ENCODE peak calls at places on chromosomes 12 and 14, in five cellular contexts. M is neural progenitor cell, K is GM23338, B is K562, L is fibroblast of lung. T is an unnamed sample.
A peak's percentile ranks its signal among the peaks of the same experiment; 100 is the strongest.

GRCh38 chr14:99899578-99900178 is 106.5 kb downstream of the EML1 start:
- DNase-seq in B (no peak), K (peak; percentile 65), L (peak; percentile 13), M (no peak), T (peak; percentile 49)

GRCh38 chr12:103780093-103780440 is 61.0 kb downstream of the NT5DC3 start:
- DNase-seq in M (no peak), B (no peak), L (peak; percentile 51), K (no peak), T (no peak)

GRCh38 chr12:6067152-6067916 is 57.1 kb downstream of the VWF start:
- DNase-seq in K (peak; percentile 79), L (no peak), B (peak; percentile 20), M (peak; percentile 72), T (peak; percentile 18)

GRCh38 chr12:29288031-29288430 is 92.9 kb downstream of the ERGIC2 start:
- DNase-seq in B (no peak), K (no peak), M (no peak), L (peak; percentile 60), T (no peak)

GRCh38 chr12:27025116-27025515 is 2.8 kb downstream of the MED21 start:
- DNase-seq in M (no peak), K (no peak), L (no peak), B (no peak), T (no peak)

GRCh38 chr12:120466560-120467315 is 2.8 kb downstream of the SRSF9 start:
- DNase-seq in B (no peak), M (peak; percentile 57), L (peak; percentile 23), K (peak; percentile 77), T (peak; percentile 68)

GRCh38 chr12:3419538-3419937 is 71.5 kb upstream of the PRMT8 start:
- DNase-seq in L (no peak), M (peak; percentile 63), B (no peak), K (no peak), T (no peak)

GRCh38 chr12:6333566-6333965 is 8.3 kb downstream of the TNFRSF1A start:
- DNase-seq in M (no peak), L (peak; percentile 96), K (no peak), B (no peak), T (no peak)

GRCh38 chr12:88750867-88751543 is 170.7 kb upstream of the KITLG start:
- DNase-seq in K (no peak), B (no peak), M (no peak), L (no peak), T (no peak)

GRCh38 chr12:76152161-76152807 is 67.8 kb upstream of the NAP1L1 start:
- DNase-seq in B (no peak), M (no peak), K (no peak), L (no peak), T (no peak)

GRCh38 chr12:121634836-121635235 is 8.5 kb downstream of the ORAI1 start:
- DNase-seq in L (no peak), M (no peak), B (no peak), K (no peak), T (no peak)

GRCh38 chr14:21095430-21096205 is 2.8 kb downstream of the ZNF219 start:
- DNase-seq in B (peak; percentile 28), M (peak; percentile 78), L (peak; percentile 32), K (peak; percentile 70), T (no peak)

GRCh38 chr14:68908860-68909259 is 70.2 kb downstream of the ACTN1 start:
- DNase-seq in K (no peak), M (no peak), L (no peak), B (no peak), T (no peak)

GRCh38 chr12:76621582-76622024 is 62.0 kb upstream of the OSBPL8 start:
- DNase-seq in K (peak; percentile 80), M (peak; percentile 75), L (peak; percentile 50), B (peak; percentile 72), T (peak; percentile 75)

GRCh38 chr12:88952543-88952942 is 372.3 kb upstream of the KITLG start:
- DNase-seq in K (no peak), L (peak; percentile 59), M (no peak), B (no peak), T (no peak)

GRCh38 chr12:124428792-124429281 is 133.9 kb downstream of the RFLNA start:
- DNase-seq in M (no peak), K (no peak), B (no peak), L (no peak), T (no peak)

GRCh38 chr14:71626281-71626835 is 305.9 kb upstream of the RGS6 start:
- DNase-seq in M (no peak), K (no peak), L (no peak), B (no peak), T (peak; percentile 70)

GRCh38 chr12:49400304-49400703 is 33.0 kb downstream of the SPATS2 start:
- DNase-seq in M (no peak), K (no peak), L (no peak), B (no peak), T (no peak)

GRCh38 chr14:96586921-96587822 is 85.0 kb downstream of the PAPOLA start:
- DNase-seq in L (no peak), M (no peak), K (no peak), B (no peak), T (no peak)

GRCh38 chr12:24039113-24039525 is 89.6 kb upstream of the SOX5 start:
- DNase-seq in L (peak; percentile 96), K (no peak), M (no peak), B (no peak), T (no peak)

GRCh38 chr14:58107041-58107440 is 45.0 kb downstream of the ARMH4 start:
- DNase-seq in K (no peak), B (no peak), M (no peak), L (no peak), T (no peak)

GRCh38 chr12:11840350-11840749 is 190.9 kb downstream of the ETV6 start:
- DNase-seq in K (no peak), B (no peak), L (no peak), M (no peak), T (no peak)

GRCh38 chr14:104230946-104231345 is 92.6 kb downstream of the KIF26A start:
- DNase-seq in M (no peak), K (no peak), L (no peak), B (no peak), T (no peak)

GRCh38 chr14:20427231-20428009 is 8.5 kb downstream of the KLHL33 start:
- DNase-seq in K (no peak), B (peak; percentile 33), M (no peak), L (peak; percentile 71), T (peak; percentile 48)

GRCh38 chr14:61493239-61493638 is 171.9 kb downstream of the PRKCH start:
- DNase-seq in M (no peak), B (no peak), K (no peak), L (peak; percentile 97), T (no peak)

GRCh38 chr14:103544627-103545218 is 15.7 kb downstream of the TRMT61A start:
- DNase-seq in M (no peak), B (no peak), L (no peak), K (no peak), T (no peak)

GRCh38 chr14:22713631-22713950 is 52.9 kb upstream of the OXA1L start:
- DNase-seq in K (no peak), M (no peak), B (no peak), L (no peak), T (no peak)
- TF ChIP-seq CTCF in K (no peak), M (no peak), B (no peak), L (no peak), T (no peak)

GRCh38 chr12:131052063-131052781 is 98.5 kb downstream of the ADGRD1 start:
- DNase-seq in M (no peak), B (no peak), L (no peak), K (no peak), T (no peak)
- TF ChIP-seq EZH2 in M (no peak), B (no peak), L (no peak), K (no peak), T (no peak)

GRCh38 chr14:52253503-52253902 is 14.0 kb upstream of the PTGDR start:
- DNase-seq in B (no peak), L (peak; percentile 25), K (peak; percentile 34), M (peak; percentile 90), T (no peak)

GRCh38 chr14:52254086-52254485 is 13.4 kb upstream of the PTGDR start:
- DNase-seq in L (no peak), K (no peak), B (no peak), M (no peak), T (no peak)

GRCh38 chr14:52248057-52248456 is 19.4 kb upstream of the PTGDR start:
- DNase-seq in B (no peak), K (no peak), M (no peak), L (no peak), T (no peak)

GRCh38 chr14:52251724-52252123 is 15.8 kb upstream of the PTGDR start:
- DNase-seq in L (no peak), M (peak; percentile 38), B (no peak), K (peak; percentile 61), T (no peak)
- H3K27me3 ChIP-seq in L (peaks cover 7% of the 10 kb centered on the region), M (no peaks in the 10 kb centered on the region), B (no peaks in the 10 kb centered on the region), K (no peaks in the 10 kb centered on the region), T (no peaks in the 10 kb centered on the region)

GRCh38 chr12:112258926-112259325 is 123.3 kb downstream of the HECTD4 start:
- DNase-seq in K (no peak), B (no peak), M (no peak), L (no peak), T (no peak)

GRCh38 chr12:112266473-112266872 is 115.8 kb downstream of the HECTD4 start:
- DNase-seq in K (no peak), M (no peak), L (no peak), B (no peak), T (no peak)

GRCh38 chr12:112256780-112257179 is 125.5 kb downstream of the HECTD4 start:
- DNase-seq in K (peak; percentile 54), M (no peak), B (no peak), L (no peak), T (no peak)

DNA sequence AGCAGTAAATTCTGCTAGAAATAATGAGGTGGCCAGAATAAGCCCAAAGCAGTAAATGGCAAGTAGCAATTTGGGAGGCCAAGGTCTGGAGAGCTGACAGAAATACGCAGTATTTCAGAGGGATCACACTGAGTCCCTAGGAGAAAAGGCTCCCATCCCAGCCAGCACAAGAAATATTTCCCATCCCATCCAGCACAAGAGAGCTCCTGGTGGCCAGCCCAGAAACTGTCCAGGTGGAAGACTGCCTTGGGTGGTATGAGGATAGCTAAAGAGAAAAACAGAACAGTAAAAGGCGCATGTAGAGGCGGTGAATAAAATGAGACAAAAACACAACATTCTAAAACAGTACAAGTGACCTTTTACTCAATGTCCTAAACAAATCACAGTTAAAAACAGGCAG is 120.7 kb downstream of the HECTD4 start:
- DNase-seq in L (no peak), B (peak; percentile 30), M (peak; percentile 27), K (peak; percentile 72), T (peak; percentile 6)
- TF ChIP-seq CTCF in L (no peak), B (peak; percentile 23), M (peak; percentile 48), K (peak; percentile 58), T (peak; percentile 31)

T was measured in A673.